ENCODE peak calls at places on chromosome 16, in five cellular contexts. G is stimulated activated CD8-positive, alpha-beta memory T cell treated with anti-CD3 and anti-CD28 coated beads, Interleukin-4, amount 100 ng/mL, for 4 hours; V is non-pigmented ciliary epithelial cell; S is lung; Z is fibroblast of pulmonary artery. X is an unnamed sample.

GRCh38 chr16:6016530-6017184 is 919.1 kb upstream of the EEF2KMT start:
- DNase-seq in S (no peak), G (no peak), Z (peak), V (peak), X (no peak)

GRCh38 chr16:50535506-50536257 is 12.5 kb upstream of the NKD1 start:
- DNase-seq in S (no peak), G (no peak), V (no peak), Z (no peak), X (no peak)

GRCh38 chr16:57700801-57701551 is 6.4 kb downstream of the DRC7 start:
- DNase-seq in V (no peak), Z (no peak), G (no peak), S (no peak), X (no peak)

GRCh38 chr16:69855587-69855986 is 93.5 kb downstream of the WWP2 start:
- DNase-seq in S (no peak), Z (peak), V (no peak), G (no peak), X (no peak)

GRCh38 chr16:79801550-79802090 is 201.1 kb upstream of the MAF start:
- DNase-seq in S (no peak), G (no peak), Z (no peak), V (no peak), X (no peak)

GRCh38 chr16:974606-975312 is 4.0 kb upstream of the LMF1 start:
- DNase-seq in V (no peak), S (no peak), G (no peak), Z (no peak), X (no peak)

GRCh38 chr16:969508-970378 is 1.0 kb downstream of the LMF1 start:
- DNase-seq in S (no peak), G (no peak), Z (peak), V (no peak), X (no peak)

GRCh38 chr16:89727406-89728120 is 6.2 kb downstream of the ZNF276 start:
- DNase-seq in Z (no peak), V (no peak), S (no peak), G (no peak), X (no peak)

GRCh38 chr16:3187798-3188674 is at the start of gene OR1F1:
- DNase-seq in V (no peak), S (no peak), G (no peak), Z (peak), X (no peak)

GRCh38 chr16:1426734-1427451 is 4.0 kb upstream of the PERCC1 start:
- DNase-seq in V (no peak), G (no peak), S (no peak), Z (no peak), X (no peak)

GRCh38 chr16:68200120-68200783 is 35.7 kb downstream of the ESRP2 start:
- DNase-seq in G (no peak), S (no peak), V (no peak), Z (peak), X (no peak)

GRCh38 chr16:66176731-66177130 is 189.8 kb upstream of the CDH5 start:
- DNase-seq in S (no peak), V (no peak), Z (no peak), G (no peak), X (no peak)

GRCh38 chr16:55222436-55222835 is 101.6 kb upstream of the IRX6 start:
- DNase-seq in G (no peak), Z (no peak), S (no peak), V (no peak), X (no peak)

GRCh38 chr16:88376835-88377726 is 5.7 kb upstream of the ZNF469 start:
- DNase-seq in V (no peak), S (no peak), G (no peak), Z (peak), X (no peak)